ENCODE peak calls at places on chromosome 17, in ten cellular contexts. N is type B pancreatic cell, K is BE2C, M is lower leg skin, R is cardiac muscle cell, U is fibroblast of pulmonary artery, L is ovary, C is ascending aorta, F is lung, Z is BJ. V is an unnamed sample.

GRCh38 chr17:67628580-67629013 is 89.1 kb upstream of the NOL11 start:
- DNase-seq in N (no peak), R (peak; percentile 38), C (no peak), M (no peak), F (peak; percentile 44), K (peak; percentile 51), U (peak; percentile 43), Z (no peak), L (no peak), V (no peak)

GRCh38 chr17:5638596-5638995 is 54.3 kb upstream of the NLRP1 start:
- DNase-seq in F (no peak), R (no peak), M (no peak), N (no peak), K (no peak), C (peak; percentile 31), U (no peak), L (no peak), Z (no peak), V (no peak)

GRCh38 chr17:8556074-8556473 is 74.5 kb downstream of the MYH10 start:
- DNase-seq in N (no peak), K (no peak), R (no peak), Z (no peak), M (no peak), L (no peak), F (no peak), U (peak; percentile 17), C (peak; percentile 84), V (no peak)

GRCh38 chr17:83053021-83053778 is 26.2 kb upstream of the METRNL start:
- DNase-seq in R (peak; percentile 25), N (no peak), M (no peak), L (no peak), C (peak; percentile 65), K (peak; percentile 43), Z (no peak), U (no peak), F (no peak), V (no peak)

GRCh38 chr17:42253173-42253545 is 23.0 kb downstream of the STAT5B start:
- DNase-seq in F (no peak), M (no peak), R (no peak), C (no peak), Z (no peak), N (no peak), U (no peak), L (no peak), K (no peak), V (no peak)

GRCh38 chr17:16091773-16092172 is 92.1 kb downstream of the TTC19 start:
- DNase-seq in Z (no peak), M (no peak), F (no peak), C (no peak), L (no peak), N (no peak), K (no peak), R (peak; percentile 6), U (no peak), V (no peak)

GRCh38 chr17:4735825-4736651 is 3.6 kb upstream of the ZMYND15 start:
- DNase-seq in U (peak; percentile 40), N (no peak), R (peak; percentile 61), F (peak; percentile 51), C (no peak), M (peak; percentile 58), L (no peak), K (no peak), Z (no peak), V (no peak)

GRCh38 chr17:7293131-7293557 is 1.3 kb downstream of the YBX2 start:
- DNase-seq in N (no peak), R (peak; percentile 57), F (no peak), U (peak; percentile 57), M (no peak), C (no peak), L (no peak), K (no peak), Z (no peak), V (no peak)

GRCh38 chr17:60902399-60902798 is 224.7 kb downstream of the BCAS3 start:
- DNase-seq in C (no peak), Z (no peak), F (no peak), L (no peak), K (no peak), R (no peak), M (no peak), N (no peak), U (no peak), V (no peak)

GRCh38 chr17:27578718-27579085 is 52.3 kb upstream of the LGALS9 start:
- DNase-seq in L (no peak), K (no peak), Z (no peak), F (no peak), M (no peak), N (no peak), R (peak; percentile 49), C (no peak), U (no peak), V (no peak)

GRCh38 chr17:27762527-27763305 is 37.6 kb downstream of the NOS2 start:
- DNase-seq in U (peak; percentile 57), C (no peak), L (no peak), N (no peak), K (no peak), Z (no peak), M (no peak), R (peak; percentile 54), F (no peak), V (peak; percentile 49)

GRCh38 chr17:27247071-27247957 is 46.6 kb upstream of the WSB1 start:
- DNase-seq in N (no peak), K (no peak), M (peak; percentile 88), U (peak; percentile 95), R (peak; percentile 96), L (no peak), F (peak; percentile 76), C (peak; percentile 76), Z (no peak), V (no peak)

GRCh38 chr17:19978206-19978802 is 676 bp upstream of the AKAP10 start:
- DNase-seq in N (no peak), K (no peak), R (no peak), C (no peak), M (no peak), Z (no peak), L (no peak), U (no peak), F (no peak), V (no peak)

DNA sequence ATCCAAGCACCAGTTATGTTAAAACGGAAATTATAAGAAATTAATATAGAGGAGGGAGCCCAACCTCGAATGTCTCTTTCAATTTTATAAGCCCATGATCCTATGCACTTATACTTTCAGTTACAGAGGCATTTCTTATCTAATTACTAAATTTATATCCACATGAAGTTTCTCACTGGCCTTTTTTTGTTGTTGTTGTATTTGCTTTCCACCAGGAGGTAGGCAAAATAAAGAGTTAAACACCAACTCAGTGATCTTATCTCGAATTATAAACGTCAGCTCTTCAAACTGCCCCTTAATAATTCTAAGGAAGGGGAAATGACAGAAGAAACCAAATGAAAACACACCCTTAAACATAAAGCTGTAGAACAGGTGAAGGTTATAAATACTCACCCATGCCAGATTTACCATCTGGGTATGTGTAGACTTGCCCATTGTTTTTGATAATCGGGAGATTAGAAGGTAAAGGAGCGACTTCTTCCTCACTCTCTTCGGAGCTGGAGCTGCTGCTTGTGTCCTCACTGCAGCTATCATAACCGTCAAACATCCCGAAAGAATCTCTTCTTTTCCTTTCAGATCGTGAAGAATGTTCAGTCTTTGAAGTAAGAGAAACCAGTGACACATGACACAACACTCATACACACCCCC is 35.1 kb downstream of the MBTD1 start:
- DNase-seq in F (no peak), M (no peak), N (no peak), R (no peak), L (no peak), C (no peak), K (no peak), U (no peak), Z (no peak), V (no peak)
- TF ChIP-seq CTCF in F (no peak), M (no peak), N (no peak), R (no peak), L (no peak), C (no peak), K (no peak), U (no peak), Z (no peak), V (no peak)

GRCh38 chr17:2214887-2215615 is 88.5 kb downstream of the SMG6 start:
- DNase-seq in C (peak; percentile 89), U (peak; percentile 66), L (peak; percentile 62), R (peak; percentile 84), Z (peak; percentile 57), M (no peak), N (no peak), F (no peak), K (no peak), V (no peak)

GRCh38 chr17:2213291-2213960 is 90.2 kb downstream of the SMG6 start:
- DNase-seq in M (no peak), Z (no peak), F (no peak), U (peak; percentile 56), K (no peak), R (peak; percentile 51), L (no peak), C (peak; percentile 40), N (no peak), V (no peak)

GRCh38 chr17:2214047-2214717 is 89.4 kb downstream of the SMG6 start:
- DNase-seq in M (peak; percentile 59), K (no peak), R (peak; percentile 94), L (peak; percentile 60), Z (no peak), U (peak; percentile 96), N (no peak), C (peak; percentile 86), F (peak; percentile 48), V (no peak)

GRCh38 chr17:2218426-2218825 is 85.2 kb downstream of the SMG6 start:
- DNase-seq in K (no peak), U (no peak), Z (no peak), N (no peak), C (no peak), F (no peak), M (no peak), L (no peak), R (no peak), V (no peak)

GRCh38 chr17:2215616-2216364 is 87.8 kb downstream of the SMG6 start:
- DNase-seq in R (peak; percentile 97), Z (peak; percentile 90), M (no peak), F (peak; percentile 49), N (no peak), U (peak; percentile 94), C (peak; percentile 82), L (peak; percentile 80), K (peak; percentile 21), V (peak; percentile 60)
- TF ChIP-seq CTCF in R (no peak), Z (no peak), M (no peak), F (no peak), N (no peak), U (no peak), C (no peak), L (no peak), K (no peak), V (no peak)

DNA sequence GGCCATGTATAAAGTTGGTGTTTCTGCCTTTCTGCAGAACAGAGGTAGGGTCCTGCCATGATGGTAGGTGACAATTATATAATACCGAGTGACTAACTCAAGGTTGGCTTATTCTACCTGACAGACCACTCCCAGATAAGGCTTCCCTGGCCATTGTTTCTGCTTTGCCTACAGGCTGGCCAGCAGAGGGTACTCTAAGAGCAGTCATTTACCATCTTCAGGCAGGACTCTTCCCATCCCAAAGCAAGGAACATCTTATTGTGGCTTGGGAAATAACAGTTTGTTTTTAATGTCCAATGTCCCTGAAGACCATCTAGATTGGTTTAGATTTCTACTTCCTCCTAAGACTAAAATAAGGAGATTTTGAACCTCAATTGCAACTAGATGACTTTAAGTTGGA is 74.1 kb downstream of the SNX11 start:
- DNase-seq in U (peak; percentile 36), K (peak; percentile 14), M (no peak), N (no peak), C (no peak), L (no peak), F (no peak), Z (no peak), R (peak; percentile 33), V (no peak)
- TF ChIP-seq CTCF in U (peak; percentile 46), K (peak; percentile 54), M (no peak), N (peak; percentile 57), C (no peak), L (no peak), F (no peak), Z (peak; percentile 51), R (peak; percentile 38), V (no peak)

GRCh38 chr17:45666046-45666600 is 118.0 kb upstream of the CRHR1 start:
- DNase-seq in N (no peak), Z (no peak), M (no peak), U (no peak), F (no peak), K (no peak), R (no peak), L (no peak), C (no peak), V (no peak)
- TF ChIP-seq CTCF in N (no peak), Z (no peak), M (no peak), U (no peak), F (no peak), K (peak; percentile 26), R (no peak), L (no peak), C (no peak), V (no peak)